ENCODE peak calls at places on chromosomes 11 and 22, in four cellular contexts. A is left lobe of liver, M is heart right ventricle, P is left colon. X is an unnamed sample.

GRCh38 chr11:68315581-68315920 is 3.2 kb downstream of the LRP5 start:
- DNase-seq in A (peak), M (no peak), P (no peak), X (no peak)

GRCh38 chr11:84993386-84993785 is 633.8 kb downstream of the DLG2 start:
- DNase-seq in A (no peak), M (no peak), P (no peak), X (no peak)

GRCh38 chr11:85774256-85775097 is 36.5 kb downstream of the SYTL2 start:
- DNase-seq in A (no peak), M (no peak), P (no peak), X (no peak)

GRCh38 chr11:118398797-118399564 is 2.4 kb upstream of the ATP5MG start:
- DNase-seq in A (no peak), M (no peak), P (no peak), X (no peak)

GRCh38 chr22:46614070-46614931 is 5.9 kb upstream of the GRAMD4 start:
- DNase-seq in A (no peak), M (no peak), P (no peak), X (no peak)

GRCh38 chr11:45180888-45181594 is 34.6 kb downstream of the PRDM11 start:
- DNase-seq in A (no peak), M (peak), P (peak), X (peak)

GRCh38 chr11:72229336-72229924 is 4.9 kb downstream of the INPPL1 start:
- DNase-seq in A (peak), M (no peak), P (no peak), X (no peak)

GRCh38 chr11:96241351-96241841 is 101.6 kb downstream of the MAML2 start:
- DNase-seq in A (no peak), M (no peak), P (peak), X (no peak)

GRCh38 chr11:14417975-14418374 is 59.0 kb upstream of the RRAS2 start:
- DNase-seq in A (no peak), M (no peak), P (no peak), X (no peak)

GRCh38 chr22:50082961-50083461 is 2.2 kb downstream of the MLC1 start:
- DNase-seq in A (no peak), M (no peak), P (peak), X (no peak)

GRCh38 chr22:42383851-42384417 is 48.3 kb downstream of the NFAM1 start:
- DNase-seq in A (no peak), M (no peak), P (no peak), X (no peak)

GRCh38 chr11:72828081-72828567 is 13.9 kb downstream of the ATG16L2 start:
- DNase-seq in A (no peak), M (no peak), P (no peak), X (no peak)

GRCh38 chr22:42841444-42841843 is 15.6 kb downstream of the ARFGAP3 start:
- DNase-seq in A (no peak), M (no peak), P (no peak), X (no peak)

GRCh38 chr11:41039592-41039991 is 419.9 kb downstream of the LRRC4C start:
- DNase-seq in A (no peak), M (no peak), P (no peak), X (no peak)

GRCh38 chr11:112795896-112796686 is 165.1 kb upstream of the NCAM1 start:
- DNase-seq in A (no peak), M (peak), P (no peak), X (no peak)

GRCh38 chr11:8671242-8671641 is 11.2 kb downstream of the TRIM66 start:
- DNase-seq in A (no peak), M (peak), P (no peak), X (peak)

GRCh38 chr22:27825174-27825573 is 23.6 kb upstream of the MN1 start:
- DNase-seq in A (no peak), M (no peak), P (no peak), X (no peak)

GRCh38 chr11:46421257-46421880 is 29.8 kb upstream of the CHRM4 start:
- DNase-seq in A (peak), M (peak), P (no peak), X (no peak)

GRCh38 chr11:76056881-76057280 is 149.4 kb downstream of the WNT11 start:
- DNase-seq in A (no peak), M (no peak), P (no peak), X (no peak)

GRCh38 chr22:24392218-24392931 is 35.0 kb upstream of the ADORA2A start:
- DNase-seq in A (no peak), M (no peak), P (no peak), X (no peak)

GRCh38 chr11:117996058-117996457 is 9.9 kb downstream of the IL10RA start:
- DNase-seq in A (no peak), M (no peak), P (no peak), X (no peak)

GRCh38 chr11:100098560-100098959 is 588.5 kb upstream of the ARHGAP42 start:
- DNase-seq in A (no peak), M (no peak), P (no peak), X (peak)

GRCh38 chr11:94732617-94733292 is 35.4 kb upstream of the AMOTL1 start:
- DNase-seq in A (no peak), M (peak), P (no peak), X (no peak)

GRCh38 chr11:2526808-2527381 is 82.1 kb downstream of the KCNQ1 start:
- DNase-seq in A (peak), M (peak), P (peak), X (no peak)

GRCh38 chr11:79708319-79708928 is 267.6 kb upstream of the TENM4 start:
- DNase-seq in A (no peak), M (peak), P (no peak), X (peak)

GRCh38 chr11:110176366-110177056 is 83.3 kb downstream of the ZC3H12C start:
- DNase-seq in A (no peak), M (no peak), P (no peak), X (peak)

GRCh38 chr11:78957481-78958245 is 383.0 kb upstream of the NARS2 start:
- DNase-seq in A (no peak), M (no peak), P (no peak), X (no peak)

GRCh38 chr22:29309332-29310064 is 3.0 kb downstream of the GAS2L1 start:
- DNase-seq in A (no peak), M (peak), P (peak), X (peak)

GRCh38 chr11:36492724-36493304 is 17.3 kb downstream of the TRAF6 start:
- DNase-seq in A (no peak), M (peak), P (no peak), X (peak)